ENCODE peak calls at places on chromosomes 13 and 19, in seven cellular contexts. C is tibial artery, S is upper lobe of right lung, P is transverse colon, F is suprapubic skin, M is cardiac muscle cell, W is OCI-LY7. L is an unnamed sample.

GRCh38 chr13:29369060-29369743 is 226.3 kb downstream of the SLC7A1 start:
- DNase-seq in S (no peak), P (no peak), W (peak; percentile 75), C (no peak), F (no peak), M (peak; percentile 54), L (no peak)

GRCh38 chr13:52371736-52372247 is 34.2 kb downstream of the THSD1 start:
- DNase-seq in S (no peak), C (no peak), M (peak; percentile 79), F (no peak), P (no peak), W (no peak), L (no peak)

GRCh38 chr13:50215389-50215788 is 200.1 kb downstream of the KCNRG start:
- DNase-seq in M (no peak), F (no peak), W (no peak), C (no peak), P (no peak), S (no peak), L (no peak)

GRCh38 chr19:55305491-55305890 is 19.6 kb downstream of the TMEM150B start:
- DNase-seq in F (no peak), S (no peak), W (peak; percentile 80), C (peak; percentile 42), M (peak; percentile 34), P (no peak), L (no peak)

GRCh38 chr19:54633401-54633800 is 3.1 kb downstream of the LILRB1 start:
- DNase-seq in P (no peak), F (no peak), C (no peak), S (no peak), W (no peak), M (no peak), L (no peak)

GRCh38 chr13:31476266-31476665 is 263.1 kb upstream of the RXFP2 start:
- DNase-seq in C (no peak), F (no peak), S (no peak), W (no peak), P (no peak), M (peak; percentile 97), L (no peak)

GRCh38 chr19:55216461-55217198 is 7.3 kb upstream of the PTPRH start:
- DNase-seq in F (peak; percentile 79), S (peak; percentile 86), P (peak; percentile 86), C (peak; percentile 69), W (peak; percentile 69), M (peak; percentile 99), L (peak; percentile 81)

GRCh38 chr13:108033800-108034707 is 181.3 kb downstream of the LIG4 start:
- DNase-seq in C (no peak), S (no peak), W (no peak), F (no peak), P (no peak), M (no peak), L (no peak)

GRCh38 chr19:48799358-48800300 is 11.2 kb downstream of the BCAT2 start:
- DNase-seq in W (no peak), F (no peak), P (no peak), C (no peak), M (no peak), S (no peak), L (no peak)

GRCh38 chr13:83765796-83766195 is 116.5 kb downstream of the SLITRK1 start:
- DNase-seq in P (no peak), F (no peak), C (no peak), S (no peak), W (no peak), M (no peak), L (no peak)

GRCh38 chr19:49421039-49421877 is 2.0 kb downstream of the PTH2 start:
- DNase-seq in F (no peak), C (peak; percentile 39), M (peak; percentile 81), P (peak; percentile 42), S (peak; percentile 84), W (peak; percentile 89), L (peak; percentile 71)

GRCh38 chr13:31697290-31697689 is 42.0 kb upstream of the RXFP2 start:
- DNase-seq in M (no peak), S (no peak), W (no peak), F (no peak), P (no peak), C (no peak), L (no peak)

GRCh38 chr19:1369214-1369805 is 14.4 kb upstream of the NDUFS7 start:
- DNase-seq in C (no peak), P (no peak), M (no peak), S (no peak), W (no peak), F (peak; percentile 59), L (no peak)

DNA sequence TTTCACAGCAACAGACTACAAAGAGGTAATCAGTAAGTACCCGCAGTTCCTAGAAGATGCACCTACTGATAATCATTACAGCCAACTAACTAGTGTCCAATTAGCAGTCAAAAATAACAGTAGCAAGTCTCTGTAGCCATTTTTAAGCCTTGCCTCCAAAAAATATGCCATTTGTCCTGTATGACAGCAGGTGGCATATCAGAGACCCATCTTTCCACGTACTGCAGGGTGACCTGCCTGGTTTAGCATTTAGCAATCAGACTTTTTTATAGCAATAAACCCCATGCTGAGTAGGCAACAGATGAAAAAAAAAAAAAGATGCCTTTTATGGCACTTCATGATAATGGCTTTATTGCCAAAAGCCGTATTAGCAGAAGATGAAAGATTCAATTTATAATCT is 155.3 kb upstream of the LSM14A start:
- DNase-seq in C (no peak), F (no peak), M (no peak), P (no peak), W (no peak), S (no peak), L (no peak)
- TF ChIP-seq CTCF in C (no peak), F (no peak), M (no peak), P (no peak), W (peak; percentile 42), S (no peak), L (no peak)

DNA sequence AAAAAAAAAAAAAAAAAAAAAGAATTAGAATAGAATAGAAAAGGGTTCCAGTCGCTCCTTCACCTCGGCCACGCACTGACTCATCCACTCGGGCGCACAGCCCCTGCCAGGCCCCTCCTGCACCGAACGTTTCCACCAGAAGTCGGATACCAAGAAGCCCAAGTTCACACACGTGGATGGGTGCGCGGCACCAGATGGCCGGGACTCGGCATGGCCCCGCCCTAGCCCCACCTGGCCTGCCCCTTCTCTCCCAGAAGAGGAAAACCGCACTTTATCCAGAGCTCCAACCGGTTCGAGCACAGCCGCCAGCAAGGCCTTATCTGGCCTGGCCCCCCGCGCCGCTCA is 5.9 kb downstream of the PRR36 start:
- DNase-seq in W (no peak), C (no peak), P (no peak), F (no peak), M (no peak), S (no peak), L (no peak)
- H3K4me3 ChIP-seq in W (peak overlapping the region; percentile 65), C (no peak overlapping the region), P (peak overlapping the region; percentile 47), F (peak overlapping the region; percentile 51), M (peak overlapping the region; percentile 40), S (peak overlapping the region; percentile 51), L (peak overlapping the region; percentile 67)

GRCh38 chr13:97238883-97239282 is 16.8 kb downstream of the MBNL2 start:
- DNase-seq in M (no peak), S (no peak), C (no peak), W (no peak), P (no peak), F (no peak), L (no peak)
- H3K4me1 ChIP-seq in M (peaks cover 18% of the 10 kb centered on the region), S (peaks cover 87% of the 10 kb centered on the region), C (peaks cover 23% of the 10 kb centered on the region), W (no peaks in the 10 kb centered on the region), P (peaks cover 89% of the 10 kb centered on the region), F (peaks cover 88% of the 10 kb centered on the region), L (peaks cover 100% of the 10 kb centered on the region)

GRCh38 chr13:61286148-61286745 is 129.4 kb downstream of the PCDH20 start:
- DNase-seq in F (no peak), C (no peak), P (no peak), S (no peak), M (no peak), W (peak; percentile 8), L (no peak)
- TF ChIP-seq CTCF in F (no peak), C (no peak), P (no peak), S (peak; percentile 14), M (no peak), W (peak; percentile 63), L (peak; percentile 16)

GRCh38 chr13:41370736-41371135 is 59.7 kb downstream of the NAA16 start:
- DNase-seq in M (no peak), F (no peak), P (no peak), W (no peak), C (no peak), S (no peak), L (no peak)

GRCh38 chr13:41361501-41361900 is 50.4 kb downstream of the NAA16 start:
- DNase-seq in C (no peak), F (no peak), W (no peak), P (no peak), S (no peak), M (no peak), L (no peak)

GRCh38 chr13:41364043-41364442 is 53.0 kb downstream of the NAA16 start:
- DNase-seq in S (no peak), M (no peak), W (no peak), C (no peak), P (no peak), F (no peak), L (no peak)

DNA sequence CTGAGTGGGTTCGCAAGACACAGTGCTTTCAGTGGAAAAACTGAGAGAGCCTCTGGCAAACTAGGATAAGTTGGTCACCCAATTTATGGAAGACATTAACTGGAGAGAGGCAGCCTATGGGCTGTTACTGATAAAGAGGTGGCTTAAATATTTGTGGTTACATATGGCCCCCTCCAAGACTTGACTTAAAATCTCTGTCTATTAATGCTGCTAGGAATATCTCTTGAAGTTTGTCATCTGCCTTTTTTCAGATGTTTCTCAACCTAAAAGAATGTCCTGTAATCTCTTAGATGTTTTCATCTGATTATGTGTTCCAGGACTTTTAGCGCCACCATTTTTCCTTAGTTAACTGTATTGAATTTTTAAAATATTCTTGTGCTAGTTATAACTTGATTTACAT is 54.6 kb downstream of the NAA16 start:
- DNase-seq in M (peak; percentile 34), W (no peak), P (no peak), S (no peak), F (no peak), C (no peak), L (no peak)
- H3K4me3 ChIP-seq in M (no peak overlapping the region), W (no peak overlapping the region), P (no peak overlapping the region), S (no peak overlapping the region), F (no peak overlapping the region), C (no peak overlapping the region), L (no peak overlapping the region)

DNA sequence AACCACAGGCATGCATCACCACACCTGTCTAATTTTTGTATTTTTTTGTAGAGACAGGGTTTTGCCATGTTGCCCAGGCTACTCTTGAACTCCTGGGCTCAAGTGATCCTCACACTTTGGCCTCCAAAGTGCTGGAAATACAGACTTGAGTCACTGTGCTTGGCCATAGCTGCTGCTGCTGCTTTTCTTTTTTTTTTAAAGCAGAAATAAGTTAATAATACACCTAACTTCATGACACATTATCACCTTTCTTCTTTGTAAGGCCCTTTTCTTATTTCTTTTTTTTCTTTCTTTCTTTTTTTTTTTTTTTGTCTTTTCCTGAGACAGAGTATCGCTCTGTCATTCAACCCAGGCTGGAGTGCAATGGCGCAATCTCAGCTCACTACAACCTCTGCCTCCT is 8.6 kb downstream of the SHKBP1 start:
- DNase-seq in P (no peak), M (no peak), S (no peak), F (no peak), W (no peak), C (no peak), L (no peak)
- H3K4me1 ChIP-seq in P (no peaks in the 10 kb centered on the region), M (no peaks in the 10 kb centered on the region), S (no peaks in the 10 kb centered on the region), F (no peaks in the 10 kb centered on the region), W (no peaks in the 10 kb centered on the region), C (no peaks in the 10 kb centered on the region), L (no peaks in the 10 kb centered on the region)

GRCh38 chr19:10295305-10295846 is 5.6 kb downstream of the ICAM5 start:
- DNase-seq in S (peak; percentile 89), F (no peak), C (no peak), M (peak; percentile 56), W (peak; percentile 29), P (peak; percentile 74), L (no peak)
- TF ChIP-seq CTCF in S (peak; percentile 23), F (no peak), C (no peak), M (peak; percentile 27), W (no peak), P (no peak), L (no peak)

GRCh38 chr13:20128459-20128927 is 32.4 kb downstream of the GJA3 start:
- DNase-seq in F (no peak), M (no peak), P (peak; percentile 41), C (no peak), S (peak; percentile 76), W (no peak), L (no peak)
- H3K4me3 ChIP-seq in F (peak overlapping the region; percentile 60), M (peak overlapping the region; percentile 14), P (peak overlapping the region; percentile 71), C (peak overlapping the region; percentile 54), S (peak overlapping the region; percentile 67), W (no peak overlapping the region), L (peak overlapping the region; percentile 77)